ENCODE peak calls at places on chromosomes 13 and 19, in five cellular contexts. G is IMR-90, O is neural progenitor cell, H is ascending aorta, N is activated B cell treated with CpG ODN at 0.5 μM for 24 hours. R is an unnamed sample.

GRCh38 chr19:41540041-41540695 is 35.8 kb upstream of the CEACAM21 start:
- DNase-seq in G (no peak), O (no peak), H (no peak), N (no peak), R (no peak)

GRCh38 chr13:73299787-73300186 is 241.0 kb downstream of the KLF5 start:
- DNase-seq in G (peak), O (no peak), H (no peak), N (no peak), R (no peak)

GRCh38 chr13:111943229-111943795 is 123.6 kb upstream of the SOX1 start:
- DNase-seq in G (no peak), O (no peak), H (no peak), N (no peak), R (no peak)

GRCh38 chr13:74090397-74090796 is 43.8 kb downstream of the KLF12 start:
- DNase-seq in G (peak), O (no peak), H (no peak), N (no peak), R (no peak)

GRCh38 chr19:32748497-32748896 is 28.9 kb downstream of the TDRD12 start:
- DNase-seq in G (no peak), O (peak), H (no peak), N (no peak), R (peak)

GRCh38 chr13:99220199-99220931 is 19.7 kb downstream of the UBAC2 start:
- DNase-seq in G (no peak), O (no peak), H (no peak), N (no peak), R (no peak)

GRCh38 chr13:105991622-105992254 is 543.7 kb downstream of the EFNB2 start:
- DNase-seq in G (peak), O (no peak), H (no peak), N (no peak), R (peak)

GRCh38 chr13:32264407-32264806 is 50.8 kb downstream of the ZAR1L start:
- DNase-seq in G (peak), O (no peak), H (no peak), N (no peak), R (peak)

GRCh38 chr13:112246731-112247470 is 129.3 kb upstream of the SPACA7 start:
- DNase-seq in G (no peak), O (no peak), H (no peak), N (no peak), R (no peak)

GRCh38 chr13:71866173-71867091 is 572 bp downstream of the DACH1 start:
- DNase-seq in G (no peak), O (peak), H (no peak), N (no peak), R (no peak)

GRCh38 chr19:6906559-6906958 is 19.2 kb downstream of the ADGRE1 start:
- DNase-seq in G (no peak), O (no peak), H (no peak), N (no peak), R (no peak)

GRCh38 chr19:47187023-47187655 is 43.9 kb downstream of the BBC3 start:
- DNase-seq in G (no peak), O (no peak), H (no peak), N (no peak), R (no peak)

GRCh38 chr19:47510516-47511127 is 4.2 kb downstream of the NAPA start:
- DNase-seq in G (no peak), O (no peak), H (no peak), N (no peak), R (no peak)

GRCh38 chr19:7636691-7637373 is at the start of gene STXBP2:
- DNase-seq in G (no peak), O (peak), H (peak), N (peak), R (peak)

GRCh38 chr13:112587359-112587766 is 590 bp downstream of the TUBGCP3 start:
- DNase-seq in G (peak), O (peak), H (peak), N (peak), R (peak)

GRCh38 chr19:7522923-7523667 is 671 bp downstream of the MCOLN1 start:
- DNase-seq in G (no peak), O (peak), H (no peak), N (no peak), R (no peak)

GRCh38 chr19:16228637-16229321 is 31.1 kb downstream of the AP1M1 start:
- DNase-seq in G (no peak), O (no peak), H (no peak), N (no peak), R (no peak)

GRCh38 chr19:7679017-7679720 is 1.5 kb upstream of the TRAPPC5 start:
- DNase-seq in G (no peak), O (no peak), H (no peak), N (peak), R (no peak)

GRCh38 chr13:99467764-99468163 is 33.5 kb upstream of the TM9SF2 start:
- DNase-seq in G (peak), O (no peak), H (no peak), N (no peak), R (peak)

GRCh38 chr19:49506575-49507105 is 5.8 kb upstream of the FCGRT start:
- DNase-seq in G (no peak), O (peak), H (no peak), N (peak), R (peak)

GRCh38 chr19:1609680-1610474 is 4.6 kb upstream of the UQCR11 start:
- DNase-seq in G (no peak), O (no peak), H (no peak), N (no peak), R (no peak)

GRCh38 chr19:51511353-51511752 is 9.8 kb upstream of the SIGLEC12 start:
- DNase-seq in G (no peak), O (peak), H (no peak), N (no peak), R (peak)
- TF ChIP-seq CTCF in G (no peak), O (peak), H (no peak), N (no peak), R (no peak)

GRCh38 chr13:52933547-52934167 is 85.2 kb upstream of the PCDH8 start:
- DNase-seq in G (no peak), O (no peak), H (no peak), N (no peak), R (no peak)
- TF ChIP-seq CTCF in G (no peak), O (no peak), H (no peak), N (no peak), R (no peak)

GRCh38 chr13:46181799-46182490 is at the start of gene LCP1:
- DNase-seq in G (no peak), O (no peak), H (no peak), N (peak), R (peak)
- TF ChIP-seq CTCF in G (no peak), O (no peak), H (no peak), N (no peak), R (no peak)

GRCh38 chr13:39414339-39414738 is 188.7 kb downstream of the LHFPL6 start:
- DNase-seq in G (no peak), O (no peak), H (no peak), N (no peak), R (no peak)

GRCh38 chr13:39417131-39417530 is 185.9 kb downstream of the LHFPL6 start:
- DNase-seq in G (no peak), O (peak), H (no peak), N (no peak), R (peak)

GRCh38 chr13:39415003-39415402 is 188.0 kb downstream of the LHFPL6 start:
- DNase-seq in G (no peak), O (no peak), H (no peak), N (no peak), R (no peak)

GRCh38 chr13:39417643-39418042 is 185.3 kb downstream of the LHFPL6 start:
- DNase-seq in G (peak), O (peak), H (no peak), N (no peak), R (peak)

GRCh38 chr13:39415403-39415802 is 187.6 kb downstream of the LHFPL6 start:
- DNase-seq in G (peak), O (peak), H (no peak), N (no peak), R (peak)
- TF ChIP-seq CTCF in G (peak), O (peak), H (no peak), N (no peak), R (peak)

GRCh38 chr13:108606424-108606823 is 23.0 kb upstream of the MYO16 start:
- DNase-seq in G (no peak), O (no peak), H (no peak), N (no peak), R (no peak)

GRCh38 chr13:108610517-108610916 is 18.9 kb upstream of the MYO16 start:
- DNase-seq in G (no peak), O (no peak), H (no peak), N (no peak), R (no peak)

GRCh38 chr13:108615241-108615640 is 14.2 kb upstream of the MYO16 start:
- DNase-seq in G (no peak), O (no peak), H (no peak), N (no peak), R (no peak)

DNA sequence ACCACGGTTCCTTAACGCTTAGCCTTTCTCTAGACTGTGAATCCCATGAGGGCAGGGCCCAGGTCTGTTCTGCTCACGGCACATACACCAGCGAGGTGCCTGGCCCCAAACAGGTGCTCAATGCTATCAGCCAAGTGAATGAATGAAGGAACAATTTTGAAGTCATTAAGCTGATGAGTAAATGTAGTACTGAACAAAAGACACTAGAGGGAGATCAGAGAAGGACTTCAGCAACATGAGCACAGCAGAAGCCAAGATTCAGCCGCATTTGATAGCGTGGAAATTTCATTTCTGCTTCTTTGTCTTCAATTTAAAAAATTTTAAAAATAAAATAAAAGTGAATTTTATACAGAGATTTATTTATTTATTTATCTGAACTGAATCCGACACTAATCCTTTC is 20.1 kb upstream of the MYO16 start:
- DNase-seq in G (peak), O (peak), H (no peak), N (no peak), R (peak)
- TF ChIP-seq CTCF in G (peak), O (peak), H (no peak), N (no peak), R (peak)

DNA sequence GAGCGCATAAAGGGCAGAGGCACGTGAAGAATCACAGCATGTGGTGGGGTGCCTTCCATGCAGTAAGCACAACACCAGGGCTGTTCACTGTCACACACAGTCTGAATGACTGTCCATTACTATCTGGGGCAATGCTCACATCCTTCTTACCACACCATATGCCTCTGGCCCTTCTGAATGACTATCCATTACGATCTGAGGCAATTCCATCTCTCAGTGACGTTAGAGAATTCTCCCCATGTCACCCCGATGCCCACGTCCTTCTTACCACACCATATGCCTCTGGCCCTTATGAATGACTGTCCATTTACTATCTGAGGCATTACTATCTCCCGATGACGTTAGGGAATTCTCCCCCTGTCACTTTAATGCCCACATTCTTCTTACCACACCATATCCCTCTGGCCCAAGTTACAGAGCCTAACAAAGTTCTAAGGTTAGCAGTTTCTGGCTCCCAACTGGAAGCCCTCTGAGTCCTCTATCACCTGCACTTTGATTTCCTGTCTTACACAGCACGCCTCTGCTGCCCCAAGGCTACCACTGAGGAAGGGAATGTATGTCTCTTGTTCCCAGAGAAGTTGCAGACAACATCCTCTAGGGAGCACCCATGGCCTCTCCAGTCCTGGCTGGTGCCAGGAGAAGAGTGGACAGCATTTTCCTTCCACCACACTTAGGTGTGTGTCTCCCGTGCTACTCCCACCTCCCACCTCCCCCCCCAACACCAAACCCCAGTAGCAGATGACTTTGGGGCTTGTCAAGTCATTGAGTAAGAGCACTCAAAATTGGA is 154.8 kb downstream of the COG6 start:
- DNase-seq in G (no peak), O (no peak), H (no peak), N (no peak), R (peak)
- TF ChIP-seq CTCF in G (no peak), O (no peak), H (no peak), N (no peak), R (no peak)